ENCODE peak calls at places on chromosomes 6 and 20, in eight cellular contexts. F is A549, G is body of pancreas, V is HepG2, H is heart left ventricle, C is GM12878, E is K562, W is IMR-90. K is an unnamed sample.

GRCh38 chr6:26330835-26331808 is 33.9 kb upstream of the BTN3A2 start:
- ATAC-seq in F (peak), G (no peak), V (peak), H (no peak), C (peak), E (peak), W (peak), K (no peak)

GRCh38 chr6:44275749-44276648 is 5.7 kb downstream of the TMEM151B start:
- ATAC-seq in F (no peak), G (peak), V (peak), H (peak), C (peak), E (peak), W (peak), K (peak)

GRCh38 chr6:77017537-77017936 is 445.8 kb downstream of the HTR1B start:
- ATAC-seq in F (no peak), G (no peak), V (no peak), H (no peak), C (no peak), E (no peak), W (no peak), K (no peak)

GRCh38 chr20:23879811-23880374 is 345 bp upstream of the CST5 start:
- ATAC-seq in F (no peak), G (peak), V (peak), H (no peak), C (no peak), E (no peak), W (no peak), K (peak)

GRCh38 chr6:90329397-90330077 is 32.9 kb upstream of the BACH2 start:
- ATAC-seq in F (no peak), G (no peak), V (no peak), H (no peak), C (no peak), E (no peak), W (no peak), K (no peak)

GRCh38 chr6:46236752-46237151 is 66.0 kb upstream of the ENPP5 start:
- ATAC-seq in F (no peak), G (no peak), V (no peak), H (peak), C (no peak), E (no peak), W (no peak), K (no peak)

GRCh38 chr6:47203266-47203967 is 106.3 kb downstream of the TNFRSF21 start:
- ATAC-seq in F (no peak), G (no peak), V (no peak), H (no peak), C (peak), E (no peak), W (no peak), K (no peak)

GRCh38 chr6:28922841-28923317 is 906 bp downstream of the TRIM27 start:
- ATAC-seq in F (peak), G (peak), V (peak), H (peak), C (peak), E (peak), W (peak), K (peak)

GRCh38 chr6:32623693-32624092 is 13.5 kb upstream of the HLA-DQA1 start:
- ATAC-seq in F (no peak), G (no peak), V (no peak), H (peak), C (peak), E (no peak), W (no peak), K (no peak)

GRCh38 chr6:143333081-143333480 is 117.4 kb downstream of the ADAT2 start:
- ATAC-seq in F (no peak), G (no peak), V (no peak), H (no peak), C (no peak), E (no peak), W (no peak), K (no peak)

GRCh38 chr6:24607310-24607709 is 38.7 kb downstream of the KIAA0319 start:
- ATAC-seq in F (no peak), G (no peak), V (no peak), H (no peak), C (no peak), E (no peak), W (no peak), K (no peak)

GRCh38 chr20:17896247-17896723 is 72.3 kb downstream of the SNX5 start:
- ATAC-seq in F (peak), G (peak), V (peak), H (peak), C (no peak), E (no peak), W (no peak), K (peak)

GRCh38 chr6:7176208-7176607 is 68.4 kb downstream of the RREB1 start:
- ATAC-seq in F (no peak), G (no peak), V (no peak), H (peak), C (no peak), E (no peak), W (no peak), K (peak)

GRCh38 chr6:37551002-37551401 is 51.3 kb upstream of the CCDC167 start:
- ATAC-seq in F (no peak), G (no peak), V (no peak), H (no peak), C (no peak), E (no peak), W (no peak), K (no peak)

GRCh38 chr6:107740496-107741190 is 83.5 kb downstream of the SCML4 start:
- ATAC-seq in F (no peak), G (no peak), V (no peak), H (no peak), C (peak), E (no peak), W (no peak), K (no peak)

GRCh38 chr20:34644345-34644744 is 32.5 kb downstream of the PIGU start:
- ATAC-seq in F (no peak), G (no peak), V (no peak), H (no peak), C (no peak), E (no peak), W (no peak), K (no peak)

GRCh38 chr6:140809694-140810101 is 1323.0 kb upstream of the GJE1 start:
- ATAC-seq in F (no peak), G (no peak), V (no peak), H (peak), C (peak), E (no peak), W (no peak), K (no peak)

GRCh38 chr20:45798935-45799642 is 7.3 kb downstream of the DNTTIP1 start:
- ATAC-seq in F (peak), G (peak), V (peak), H (peak), C (peak), E (peak), W (peak), K (peak)

GRCh38 chr20:38162878-38163875 is 1.9 kb downstream of the TGM2 start:
- ATAC-seq in F (no peak), G (no peak), V (no peak), H (no peak), C (no peak), E (no peak), W (no peak), K (no peak)

GRCh38 chr6:136736281-136736960 is 55.9 kb downstream of the MAP3K5 start:
- ATAC-seq in F (no peak), G (no peak), V (no peak), H (no peak), C (peak), E (peak), W (no peak), K (no peak)

GRCh38 chr6:90319044-90319443 is 22.4 kb upstream of the BACH2 start:
- ATAC-seq in F (no peak), G (no peak), V (no peak), H (no peak), C (no peak), E (no peak), W (peak), K (no peak)

GRCh38 chr6:101830501-101831031 is 437.1 kb downstream of the GRIK2 start:
- ATAC-seq in F (no peak), G (no peak), V (no peak), H (no peak), C (peak), E (no peak), W (no peak), K (no peak)

GRCh38 chr6:130604869-130605401 is 222.3 kb upstream of the SMLR1 start:
- ATAC-seq in F (no peak), G (no peak), V (no peak), H (no peak), C (no peak), E (no peak), W (no peak), K (no peak)

GRCh38 chr6:130598021-130598989 is 228.9 kb upstream of the SMLR1 start:
- ATAC-seq in F (no peak), G (no peak), V (no peak), H (no peak), C (no peak), E (no peak), W (no peak), K (no peak)

GRCh38 chr6:130603391-130603790 is 223.8 kb upstream of the SMLR1 start:
- ATAC-seq in F (no peak), G (no peak), V (no peak), H (no peak), C (no peak), E (no peak), W (no peak), K (no peak)

GRCh38 chr6:130600880-130601341 is 226.3 kb upstream of the SMLR1 start:
- ATAC-seq in F (no peak), G (no peak), V (no peak), H (no peak), C (no peak), E (no peak), W (peak), K (no peak)

GRCh38 chr6:130602151-130602770 is 224.9 kb upstream of the SMLR1 start:
- ATAC-seq in F (peak), G (no peak), V (no peak), H (no peak), C (no peak), E (no peak), W (peak), K (no peak)
- TF ChIP-seq POLR2A in F (no peak), G (no peak), V (no peak), H (no peak), C (no peak), E (no peak), W (no peak), K (no peak)

GRCh38 chr6:87155272-87155919 is at the start of gene ZNF292:
- ATAC-seq in F (peak), G (peak), V (peak), H (peak), C (peak), E (peak), W (peak), K (peak)
- TF ChIP-seq POLR2A in F (peak), G (peak), V (no peak), H (no peak), C (peak), E (peak), W (peak), K (peak)

DNA sequence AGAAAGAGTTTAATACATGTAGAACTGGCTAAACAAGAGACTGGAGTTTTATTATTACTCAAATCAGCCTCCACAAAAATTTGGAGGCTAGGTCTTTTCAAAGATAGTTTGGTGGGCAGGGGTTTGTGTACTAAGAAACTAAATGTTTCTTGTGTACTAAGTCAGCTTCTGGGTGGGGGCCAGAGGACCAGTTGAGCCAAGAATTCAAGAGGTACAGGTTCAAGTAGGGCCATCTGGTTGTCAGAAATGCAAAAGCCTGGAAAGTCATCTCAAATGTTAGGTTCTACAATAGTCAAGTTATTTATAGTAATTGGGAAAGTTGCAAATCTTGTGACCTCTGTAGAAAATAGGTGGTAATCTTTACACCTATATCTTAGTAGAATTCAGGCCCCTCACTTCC is 51.7 kb downstream of the CEP43 start:
- ATAC-seq in F (no peak), G (no peak), V (no peak), H (no peak), C (no peak), E (no peak), W (no peak), K (no peak)
- TF ChIP-seq POLR2A in F (no peak), G (no peak), V (no peak), H (no peak), C (no peak), E (no peak), W (no peak), K (no peak)

GRCh38 chr6:41939091-41939847 is 2.3 kb downstream of the CCND3 start:
- ATAC-seq in F (no peak), G (no peak), V (no peak), H (no peak), C (no peak), E (peak), W (no peak), K (no peak)

GRCh38 chr6:41941280-41942044 is at the start of gene CCND3:
- ATAC-seq in F (peak), G (peak), V (peak), H (peak), C (peak), E (peak), W (peak), K (peak)

GRCh38 chr6:41942045-41942851 is 640 bp upstream of the CCND3 start:
- ATAC-seq in F (peak), G (no peak), V (no peak), H (peak), C (no peak), E (peak), W (peak), K (peak)

GRCh38 chr6:41939848-41940758 is 1.5 kb downstream of the CCND3 start:
- ATAC-seq in F (no peak), G (no peak), V (no peak), H (no peak), C (no peak), E (peak), W (no peak), K (no peak)

DNA sequence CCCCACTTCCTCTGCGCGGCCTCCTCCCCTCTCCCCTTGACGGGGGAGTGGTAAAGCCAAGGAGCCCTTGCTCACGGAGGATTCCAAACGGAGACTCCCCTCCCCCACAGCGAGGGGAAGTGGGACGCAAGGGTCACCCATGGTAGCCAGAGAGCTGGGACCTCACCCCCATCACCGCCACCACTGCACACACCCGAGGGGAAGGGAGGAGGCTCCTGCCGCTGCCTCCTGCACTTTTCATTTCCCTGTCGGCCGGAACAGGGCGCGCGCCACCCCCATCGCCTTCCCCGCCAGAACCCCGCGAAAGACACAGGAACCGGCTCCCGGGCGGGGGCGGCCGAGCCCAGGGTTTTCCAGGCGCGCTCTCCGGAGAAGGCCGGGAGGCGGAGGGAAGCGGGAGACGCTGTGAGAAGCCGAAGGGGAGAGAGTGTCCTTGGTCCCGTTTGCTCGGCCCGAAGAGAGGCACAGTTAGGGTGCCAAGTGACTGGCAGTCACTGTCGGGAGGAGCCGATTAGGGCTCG is 789 bp downstream of the CCND3 start:
- ATAC-seq in F (peak), G (peak), V (peak), H (peak), C (peak), E (peak), W (peak), K (peak)
- TF ChIP-seq POLR2A in F (peak), G (no peak), V (no peak), H (no peak), C (peak), E (peak), W (no peak), K (no peak)

GRCh38 chr20:63703976-63704748 is 3.6 kb downstream of the ARFRP1 start:
- ATAC-seq in F (no peak), G (no peak), V (no peak), H (no peak), C (no peak), E (no peak), W (no peak), K (no peak)

GRCh38 chr20:63705232-63706026 is 2.3 kb downstream of the ARFRP1 start:
- ATAC-seq in F (no peak), G (no peak), V (no peak), H (no peak), C (no peak), E (no peak), W (no peak), K (no peak)

GRCh38 chr20:63703471-63703975 is 4.3 kb downstream of the ARFRP1 start:
- ATAC-seq in F (no peak), G (no peak), V (no peak), H (no peak), C (no peak), E (no peak), W (no peak), K (no peak)

GRCh38 chr20:63706027-63706695 is 1.6 kb downstream of the ARFRP1 start:
- ATAC-seq in F (no peak), G (no peak), V (no peak), H (no peak), C (no peak), E (no peak), W (no peak), K (no peak)

DNA sequence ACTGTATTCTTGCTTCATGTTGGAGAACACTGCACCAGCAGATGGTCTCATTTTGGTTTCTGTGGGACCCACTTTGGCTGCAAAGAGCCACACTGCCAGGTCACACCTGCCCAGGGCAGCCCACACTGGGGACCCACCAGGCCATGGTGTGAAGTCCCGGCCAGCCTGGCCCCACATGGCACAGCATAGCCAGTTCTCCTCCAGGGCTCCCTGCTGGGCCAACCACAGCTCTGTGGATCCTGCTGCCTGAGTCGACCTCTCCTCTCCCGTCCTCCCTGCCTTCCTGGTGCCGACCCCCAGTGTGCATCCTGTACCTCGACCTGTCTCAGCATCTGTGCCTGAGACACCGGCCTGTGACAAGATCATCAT is 3.0 kb downstream of the ARFRP1 start:
- ATAC-seq in F (no peak), G (no peak), V (no peak), H (no peak), C (no peak), E (no peak), W (no peak), K (no peak)
- TF ChIP-seq POLR2A in F (no peak), G (no peak), V (no peak), H (no peak), C (peak), E (no peak), W (no peak), K (no peak)

DNA sequence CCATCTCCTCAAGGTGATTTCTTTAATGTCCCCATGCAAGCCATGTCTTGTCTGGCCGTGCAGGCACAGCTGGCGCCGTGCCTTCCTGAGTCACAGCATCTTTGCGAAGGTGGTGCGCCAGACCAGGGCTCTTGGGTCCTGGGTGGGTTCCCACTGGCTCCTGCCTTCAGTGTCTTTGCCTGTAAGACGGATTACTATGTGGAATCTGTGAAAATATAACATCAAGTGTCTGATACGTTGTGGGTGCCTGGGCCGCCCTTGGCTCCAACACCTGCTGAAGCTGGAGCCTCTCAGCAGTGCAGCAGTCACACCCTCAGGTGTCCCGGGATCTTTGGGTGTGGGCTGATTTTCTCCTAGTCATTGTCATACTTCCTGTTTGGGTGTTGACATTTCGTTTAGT is 3.2 kb downstream of the OSBPL2 start:
- ATAC-seq in F (no peak), G (no peak), V (no peak), H (no peak), C (no peak), E (no peak), W (no peak), K (no peak)
- TF ChIP-seq POLR2A in F (no peak), G (no peak), V (peak), H (no peak), C (no peak), E (no peak), W (no peak), K (no peak)

GRCh38 chr6:29976588-29977424 is 34.5 kb downstream of the HLA-A start:
- ATAC-seq in F (peak), G (peak), V (peak), H (peak), C (peak), E (peak), W (peak), K (peak)
- TF ChIP-seq POLR2A in F (peak), G (peak), V (peak), H (no peak), C (no peak), E (peak), W (peak), K (peak)

GRCh38 chr6:3023663-3024483 is 24.2 kb downstream of the NQO2 start:
- ATAC-seq in F (peak), G (peak), V (no peak), H (peak), C (peak), E (peak), W (peak), K (peak)
- TF ChIP-seq POLR2A in F (peak), G (no peak), V (no peak), H (no peak), C (peak), E (peak), W (no peak), K (peak)

GRCh38 chr20:29079769-29080690 is 2177.4 kb upstream of the DEFB115 start:
- ATAC-seq in F (peak), G (peak), V (peak), H (peak), C (no peak), E (peak), W (no peak), K (peak)
- TF ChIP-seq POLR2A in F (peak), G (no peak), V (peak), H (no peak), C (no peak), E (peak), W (no peak), K (no peak)

K was measured in gastroesophageal sphincter.